ENCODE peak calls at places on chromosomes 12 and 14, in nine cellular contexts. D, R, Z, S, U, I, Q, X and C are unnamed samples.

GRCh38 chr14:71647086-71647784 is 285.0 kb upstream of the RGS6 start:
- DNase-seq in D (no peak), R (peak), Z (no peak), S (no peak), U (no peak), I (no peak), Q (no peak), X (peak), C (no peak)

GRCh38 chr12:121992059-121992879 is 29.4 kb upstream of the BCL7A start:
- DNase-seq in D (peak), R (no peak), Z (peak), S (no peak), U (no peak), I (no peak), Q (no peak), X (no peak), C (peak)

GRCh38 chr12:131642771-131643170 is 68.1 kb upstream of the SFSWAP start:
- DNase-seq in D (no peak), R (no peak), Z (no peak), S (no peak), U (no peak), I (no peak), Q (no peak), X (no peak), C (no peak)

GRCh38 chr14:96256420-96256819 is 410 bp downstream of the BDKRB1 start:
- DNase-seq in D (no peak), R (no peak), Z (no peak), S (no peak), U (no peak), I (no peak), Q (no peak), X (no peak), C (no peak)

GRCh38 chr14:69013943-69014782 is 35.1 kb upstream of the ACTN1 start:
- DNase-seq in D (no peak), R (peak), Z (peak), S (no peak), U (no peak), I (peak), Q (no peak), X (peak), C (no peak)

GRCh38 chr14:22770481-22771187 is 4.1 kb downstream of the OXA1L start:
- DNase-seq in D (no peak), R (no peak), Z (no peak), S (no peak), U (no peak), I (no peak), Q (no peak), X (no peak), C (no peak)

GRCh38 chr12:93638095-93638494 is 39.1 kb upstream of the CRADD start:
- DNase-seq in D (no peak), R (no peak), Z (no peak), S (no peak), U (no peak), I (no peak), Q (no peak), X (no peak), C (no peak)

GRCh38 chr14:31440280-31440679 is 17.0 kb downstream of the DTD2 start:
- DNase-seq in D (no peak), R (no peak), Z (no peak), S (no peak), U (no peak), I (no peak), Q (no peak), X (no peak), C (no peak)

GRCh38 chr14:76267322-76268012 is 108.5 kb upstream of the ESRRB start:
- DNase-seq in D (peak), R (peak), Z (peak), S (no peak), U (no peak), I (peak), Q (no peak), X (peak), C (peak)

GRCh38 chr12:53098354-53098981 is 1.0 kb downstream of the IGFBP6 start:
- DNase-seq in D (peak), R (peak), Z (peak), S (peak), U (no peak), I (no peak), Q (no peak), X (no peak), C (peak)

GRCh38 chr14:32507029-32507984 is 178.2 kb downstream of the AKAP6 start:
- DNase-seq in D (no peak), R (no peak), Z (peak), S (no peak), U (no peak), I (no peak), Q (no peak), X (no peak), C (no peak)

GRCh38 chr14:47438650-47439140 is 236.7 kb downstream of the MDGA2 start:
- DNase-seq in D (no peak), R (no peak), Z (peak), S (no peak), U (no peak), I (no peak), Q (no peak), X (peak), C (no peak)

GRCh38 chr14:50082784-50083466 is 33.4 kb downstream of the VCPKMT start:
- DNase-seq in D (peak), R (no peak), Z (peak), S (no peak), U (peak), I (no peak), Q (no peak), X (no peak), C (peak)

GRCh38 chr12:108875682-108876361 is 4.1 kb upstream of the DAO start:
- DNase-seq in D (no peak), R (no peak), Z (no peak), S (no peak), U (no peak), I (no peak), Q (no peak), X (no peak), C (peak)

GRCh38 chr12:77830502-77830901 is at the start of gene NAV3:
- DNase-seq in D (no peak), R (no peak), Z (no peak), S (no peak), U (no peak), I (no peak), Q (no peak), X (no peak), C (no peak)

GRCh38 chr12:92398565-92399309 is 253.1 kb upstream of the BTG1 start:
- DNase-seq in D (peak), R (no peak), Z (no peak), S (no peak), U (no peak), I (no peak), Q (no peak), X (no peak), C (no peak)

GRCh38 chr14:47439953-47440352 is 235.5 kb downstream of the MDGA2 start:
- DNase-seq in D (no peak), R (no peak), Z (no peak), S (no peak), U (no peak), I (no peak), Q (no peak), X (no peak), C (no peak)

GRCh38 chr12:14290951-14291350 is 74.5 kb upstream of the ATF7IP start:
- DNase-seq in D (no peak), R (no peak), Z (no peak), S (no peak), U (no peak), I (no peak), Q (no peak), X (no peak), C (no peak)

GRCh38 chr14:51880810-51881580 is 20.6 kb downstream of the GNG2 start:
- DNase-seq in D (no peak), R (no peak), Z (no peak), S (no peak), U (no peak), I (no peak), Q (no peak), X (no peak), C (no peak)

GRCh38 chr12:117279606-117280005 is 81.8 kb downstream of the NOS1 start:
- DNase-seq in D (no peak), R (no peak), Z (no peak), S (no peak), U (no peak), I (peak), Q (no peak), X (peak), C (no peak)

GRCh38 chr14:45085004-45085403 is 1.1 kb downstream of the PRPF39 start:
- DNase-seq in D (no peak), R (no peak), Z (no peak), S (no peak), U (no peak), I (no peak), Q (no peak), X (no peak), C (no peak)

GRCh38 chr12:124573839-124574786 is 6.7 kb upstream of the NCOR2 start:
- DNase-seq in D (no peak), R (no peak), Z (no peak), S (no peak), U (no peak), I (no peak), Q (no peak), X (no peak), C (no peak)

GRCh38 chr12:104697186-104697585 is 240.4 kb downstream of the CHST11 start:
- DNase-seq in D (no peak), R (no peak), Z (no peak), S (no peak), U (no peak), I (no peak), Q (no peak), X (no peak), C (no peak)

GRCh38 chr12:19033244-19033643 is 96.3 kb upstream of the PLEKHA5 start:
- DNase-seq in D (no peak), R (no peak), Z (no peak), S (no peak), U (no peak), I (no peak), Q (no peak), X (no peak), C (no peak)

GRCh38 chr14:102088012-102088792 is 1.4 kb upstream of the HSP90AA1 start:
- DNase-seq in D (peak), R (peak), Z (peak), S (no peak), U (peak), I (peak), Q (no peak), X (no peak), C (peak)

GRCh38 chr14:96212140-96212539 is 7.5 kb downstream of the BDKRB2 start:
- DNase-seq in D (no peak), R (no peak), Z (no peak), S (no peak), U (no peak), I (no peak), Q (no peak), X (no peak), C (no peak)

GRCh38 chr12:116278259-116278595 is 734 bp upstream of the MED13L start:
- DNase-seq in D (no peak), R (no peak), Z (no peak), S (no peak), U (no peak), I (no peak), Q (no peak), X (peak), C (no peak)

GRCh38 chr12:122174155-122174845 is at the start of gene IL31:
- DNase-seq in D (peak), R (no peak), Z (no peak), S (no peak), U (no peak), I (no peak), Q (no peak), X (no peak), C (peak)

GRCh38 chr12:49358548-49359141 is 8.6 kb upstream of the SPATS2 start:
- DNase-seq in D (peak), R (peak), Z (peak), S (no peak), U (peak), I (peak), Q (peak), X (peak), C (peak)

GRCh38 chr14:79265366-79265765 is 945.9 kb downstream of the DIO2 start:
- DNase-seq in D (no peak), R (no peak), Z (peak), S (no peak), U (no peak), I (no peak), Q (no peak), X (no peak), C (no peak)

GRCh38 chr12:18165889-18166288 is 75.9 kb upstream of the RERGL start:
- DNase-seq in D (no peak), R (no peak), Z (no peak), S (no peak), U (no peak), I (no peak), Q (no peak), X (no peak), C (no peak)

GRCh38 chr14:59116984-59117415 is 71.5 kb upstream of the DAAM1 start:
- DNase-seq in D (no peak), R (peak), Z (no peak), S (no peak), U (no peak), I (no peak), Q (no peak), X (peak), C (no peak)

GRCh38 chr12:70150230-70150629 is 93.0 kb upstream of the CNOT2 start:
- DNase-seq in D (no peak), R (no peak), Z (no peak), S (no peak), U (no peak), I (no peak), Q (no peak), X (no peak), C (no peak)

GRCh38 chr12:106341086-106341879 is 16.3 kb upstream of the POLR3B start:
- DNase-seq in D (no peak), R (no peak), Z (no peak), S (no peak), U (no peak), I (no peak), Q (no peak), X (no peak), C (no peak)